ENCODE peak calls at places on chromosomes 6 and 20, in six cellular contexts. M is K562, L is HepG2, P is GM12878, I is NB4, X is endothelial cell of umbilical vein. D is an unnamed sample.

GRCh38 chr20:1838479-1839279 is 56.5 kb upstream of the SIRPA start:
- DNase-seq in P (no peak), I (no peak), X (no peak), L (no peak), M (no peak), D (no peak)

GRCh38 chr20:62501801-62502495 is 26.2 kb upstream of the GATA5 start:
- DNase-seq in L (no peak), X (peak), I (peak), P (peak), M (no peak), D (peak)

GRCh38 chr6:52454556-52454955 is 34.4 kb downstream of the EFHC1 start:
- DNase-seq in I (no peak), X (peak), M (no peak), P (no peak), L (peak), D (no peak)

GRCh38 chr6:128567029-128567428 is 46.6 kb upstream of the PTPRK start:
- DNase-seq in M (no peak), P (no peak), L (no peak), X (no peak), I (no peak), D (no peak)

GRCh38 chr6:1024587-1024986 is 287.3 kb upstream of the FOXQ1 start:
- DNase-seq in M (no peak), P (no peak), X (no peak), I (peak), L (peak), D (peak)

GRCh38 chr6:139577124-139577800 is 202.8 kb upstream of the CITED2 start:
- DNase-seq in L (no peak), X (no peak), M (no peak), P (no peak), I (no peak), D (no peak)

GRCh38 chr6:93210908-93211307 is 208.5 kb downstream of the EPHA7 start:
- DNase-seq in I (no peak), P (no peak), M (no peak), L (no peak), X (no peak), D (no peak)

GRCh38 chr20:31674895-31675827 is 37.4 kb downstream of the COX4I2 start:
- DNase-seq in M (peak), P (no peak), I (peak), L (no peak), X (peak), D (no peak)

GRCh38 chr20:31764641-31765305 is 25.7 kb downstream of the TPX2 start:
- DNase-seq in P (no peak), M (no peak), X (no peak), I (no peak), L (no peak), D (no peak)

GRCh38 chr6:119493980-119494379 is 144.4 kb upstream of the MAN1A1 start:
- DNase-seq in M (no peak), X (no peak), P (no peak), L (peak), I (no peak), D (no peak)

GRCh38 chr6:79413562-79414002 is 123.6 kb downstream of the LCA5 start:
- DNase-seq in X (no peak), L (no peak), M (no peak), I (no peak), P (no peak), D (no peak)

GRCh38 chr20:21523895-21524294 is 10.0 kb upstream of the NKX2-2 start:
- DNase-seq in X (no peak), P (no peak), L (no peak), I (no peak), M (no peak), D (no peak)

GRCh38 chr6:76817429-76817828 is 645.9 kb downstream of the HTR1B start:
- DNase-seq in X (no peak), P (no peak), I (no peak), L (no peak), M (no peak), D (no peak)

GRCh38 chr6:39803872-39804271 is 11.7 kb downstream of the DAAM2 start:
- DNase-seq in X (no peak), M (no peak), L (no peak), P (no peak), I (no peak), D (no peak)

GRCh38 chr6:151154418-151154817 is 85.3 kb upstream of the AKAP12 start:
- DNase-seq in I (no peak), L (peak), P (no peak), M (no peak), X (peak), D (peak)

DNA sequence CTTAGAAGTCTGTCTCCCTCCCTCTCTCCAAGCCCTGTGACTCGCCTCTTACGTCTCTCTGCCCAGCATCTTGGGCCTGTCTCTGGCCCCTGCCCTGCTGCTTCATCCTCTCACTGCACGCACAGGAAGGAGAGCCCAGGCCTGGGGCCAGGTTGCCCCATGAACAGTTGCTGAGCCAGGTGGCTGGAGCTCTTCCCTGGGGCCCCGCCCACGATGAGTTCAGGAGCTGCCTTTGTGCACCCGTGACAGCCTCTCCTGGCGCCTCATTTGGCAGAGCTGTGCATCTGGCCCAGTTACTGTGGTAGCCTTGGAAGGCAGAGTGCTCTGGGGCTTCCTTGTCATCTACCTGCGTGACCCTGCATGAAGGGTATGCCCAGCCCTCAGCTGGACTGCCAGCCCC is 44.5 kb downstream of the SLC52A3 start:
- DNase-seq in M (no peak), P (no peak), I (no peak), X (no peak), L (no peak), D (no peak)
- TF ChIP-seq MYC in M (no peak), P (no peak), I (no peak), X (no peak), L (no peak), D (no peak)

GRCh38 chr6:101000334-101000733 is 119.2 kb upstream of the ASCC3 start:
- DNase-seq in X (no peak), L (no peak), M (no peak), P (no peak), I (peak), D (no peak)
- TF ChIP-seq MYC in X (no peak), L (no peak), M (no peak), P (no peak), I (peak), D (no peak)

DNA sequence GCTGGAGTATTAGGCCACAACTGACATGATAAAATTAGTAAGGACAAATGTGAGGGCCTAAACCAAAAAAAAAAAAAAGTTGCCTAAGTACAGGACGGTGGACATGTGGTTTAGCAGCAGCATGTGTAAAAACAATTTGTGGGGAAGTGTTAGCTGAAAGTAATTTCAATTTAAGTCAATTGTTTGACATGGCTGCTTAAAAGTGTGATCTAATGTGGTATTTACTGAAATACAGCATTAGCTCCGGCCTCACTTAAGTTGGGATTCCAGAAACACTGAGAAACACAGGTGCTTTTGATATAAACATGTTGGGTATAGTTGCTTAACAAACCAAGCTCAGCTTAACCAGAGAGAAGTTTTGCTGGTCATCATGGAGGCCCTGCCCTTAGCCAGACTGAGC is 119.7 kb downstream of the FYN start:
- DNase-seq in P (no peak), X (no peak), M (no peak), I (no peak), L (no peak), D (no peak)
- TF ChIP-seq MYC in P (no peak), X (no peak), M (no peak), I (no peak), L (no peak), D (no peak)

DNA sequence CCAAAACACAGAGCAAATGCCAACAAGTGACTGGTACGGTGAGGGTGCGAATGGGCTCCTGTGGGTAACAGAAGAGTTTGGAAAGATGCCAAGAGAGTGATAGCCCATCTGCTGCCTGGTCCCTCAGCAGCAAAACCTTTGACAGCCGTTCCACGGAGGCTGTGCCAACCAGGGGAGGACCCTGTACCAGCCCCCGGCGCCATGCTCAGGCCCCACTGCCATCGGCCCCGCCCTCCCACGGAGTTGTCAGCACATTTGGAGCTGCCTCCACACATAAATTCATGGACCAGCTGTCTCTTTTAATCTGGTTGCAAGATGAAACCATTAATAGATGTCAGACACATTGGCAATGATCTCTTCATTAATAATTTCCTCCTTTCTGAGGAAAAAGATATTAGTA is 4.5 kb upstream of the PTPRT start:
- DNase-seq in X (no peak), L (no peak), I (no peak), P (no peak), M (no peak), D (no peak)
- TF ChIP-seq MYC in X (no peak), L (no peak), I (no peak), P (no peak), M (no peak), D (no peak)